ENCODE peak calls at places on chromosomes 13 and 19, in seven cellular contexts. One of them, this sample, is unnamed.

GRCh38 chr19:33902802-33903488 is 106.3 kb downstream of the KCTD15 start:
- DNase-seq in T-cell: no peak
- DNase-seq in GM23248: no peak
- DNase-seq in T-helper 2 cell: no peak
- DNase-seq in NCI-H2081: no peak
- DNase-seq in neuronal stem cell: no peak
- DNase-seq in brain microvascular endothelial cell: no peak
- DNase-seq in this sample: no peak

GRCh38 chr19:51742736-51743288 is 8.9 kb downstream of the FPR1 start:
- DNase-seq in T-cell: no peak
- DNase-seq in GM23248: peak
- DNase-seq in T-helper 2 cell: no peak
- DNase-seq in NCI-H2081: no peak
- DNase-seq in neuronal stem cell: no peak
- DNase-seq in brain microvascular endothelial cell: peak
- DNase-seq in this sample: peak

GRCh38 chr19:23070353-23070781 is 46.5 kb upstream of the ZNF730 start:
- DNase-seq in T-cell: no peak
- DNase-seq in GM23248: peak
- DNase-seq in T-helper 2 cell: no peak
- DNase-seq in NCI-H2081: no peak
- DNase-seq in neuronal stem cell: no peak
- DNase-seq in brain microvascular endothelial cell: peak
- DNase-seq in this sample: peak

GRCh38 chr19:3250675-3251074 is 26.2 kb downstream of the CELF5 start:
- DNase-seq in T-cell: peak
- DNase-seq in GM23248: peak
- DNase-seq in T-helper 2 cell: no peak
- DNase-seq in NCI-H2081: no peak
- DNase-seq in neuronal stem cell: no peak
- DNase-seq in brain microvascular endothelial cell: no peak
- DNase-seq in this sample: no peak

GRCh38 chr13:77829963-77830362 is 88.7 kb downstream of the EDNRB start:
- DNase-seq in T-cell: no peak
- DNase-seq in GM23248: no peak
- DNase-seq in T-helper 2 cell: no peak
- DNase-seq in NCI-H2081: no peak
- DNase-seq in neuronal stem cell: no peak
- DNase-seq in brain microvascular endothelial cell: no peak
- DNase-seq in this sample: no peak

GRCh38 chr19:51166846-51167490 is 24.9 kb downstream of the SIGLEC7 start:
- DNase-seq in T-cell: peak
- DNase-seq in GM23248: no peak
- DNase-seq in T-helper 2 cell: peak
- DNase-seq in NCI-H2081: no peak
- DNase-seq in neuronal stem cell: no peak
- DNase-seq in brain microvascular endothelial cell: no peak
- DNase-seq in this sample: no peak

GRCh38 chr19:50522881-50523280 is 9.2 kb upstream of the ASPDH start:
- DNase-seq in T-cell: no peak
- DNase-seq in GM23248: no peak
- DNase-seq in T-helper 2 cell: no peak
- DNase-seq in NCI-H2081: no peak
- DNase-seq in neuronal stem cell: no peak
- DNase-seq in brain microvascular endothelial cell: no peak
- DNase-seq in this sample: no peak

GRCh38 chr19:51327066-51327985 is 14.6 kb downstream of the VSIG10L start:
- DNase-seq in T-cell: peak
- DNase-seq in GM23248: peak
- DNase-seq in T-helper 2 cell: peak
- DNase-seq in NCI-H2081: no peak
- DNase-seq in neuronal stem cell: peak
- DNase-seq in brain microvascular endothelial cell: peak
- DNase-seq in this sample: no peak

GRCh38 chr19:56138069-56138468 is 3.0 kb upstream of the ZNF444 start:
- DNase-seq in T-cell: no peak
- DNase-seq in GM23248: no peak
- DNase-seq in T-helper 2 cell: no peak
- DNase-seq in NCI-H2081: no peak
- DNase-seq in neuronal stem cell: no peak
- DNase-seq in brain microvascular endothelial cell: no peak
- DNase-seq in this sample: no peak

GRCh38 chr19:18313398-18313797 is 9.5 kb downstream of the LSM4 start:
- DNase-seq in T-cell: no peak
- DNase-seq in GM23248: no peak
- DNase-seq in T-helper 2 cell: no peak
- DNase-seq in NCI-H2081: no peak
- DNase-seq in neuronal stem cell: no peak
- DNase-seq in brain microvascular endothelial cell: no peak
- DNase-seq in this sample: no peak

GRCh38 chr19:54434112-54434861 is 14.7 kb upstream of the LENG8 start:
- DNase-seq in T-cell: no peak
- DNase-seq in GM23248: no peak
- DNase-seq in T-helper 2 cell: no peak
- DNase-seq in NCI-H2081: no peak
- DNase-seq in neuronal stem cell: no peak
- DNase-seq in brain microvascular endothelial cell: no peak
- DNase-seq in this sample: no peak

GRCh38 chr19:45251452-45252354 is 632 bp downstream of the MARK4 start:
- DNase-seq in T-cell: no peak
- DNase-seq in GM23248: peak
- DNase-seq in T-helper 2 cell: no peak
- DNase-seq in NCI-H2081: no peak
- DNase-seq in neuronal stem cell: no peak
- DNase-seq in brain microvascular endothelial cell: no peak
- DNase-seq in this sample: no peak

GRCh38 chr13:29956771-29957170 is 106.4 kb upstream of the UBL3 start:
- DNase-seq in T-cell: no peak
- DNase-seq in GM23248: no peak
- DNase-seq in T-helper 2 cell: no peak
- DNase-seq in NCI-H2081: no peak
- DNase-seq in neuronal stem cell: no peak
- DNase-seq in brain microvascular endothelial cell: no peak
- DNase-seq in this sample: no peak

GRCh38 chr19:16571689-16572331 is 405 bp downstream of the SLC35E1 start:
- DNase-seq in T-cell: peak
- DNase-seq in GM23248: peak
- DNase-seq in T-helper 2 cell: no peak
- DNase-seq in NCI-H2081: no peak
- DNase-seq in neuronal stem cell: peak
- DNase-seq in brain microvascular endothelial cell: no peak
- DNase-seq in this sample: no peak

GRCh38 chr19:28488006-28488405 is 724.9 kb downstream of the UQCRFS1 start:
- DNase-seq in T-cell: no peak
- DNase-seq in GM23248: no peak
- DNase-seq in T-helper 2 cell: no peak
- DNase-seq in NCI-H2081: no peak
- DNase-seq in neuronal stem cell: no peak
- DNase-seq in brain microvascular endothelial cell: no peak
- DNase-seq in this sample: no peak

GRCh38 chr13:34678154-34678553 is 263.9 kb upstream of the NBEA start:
- DNase-seq in T-cell: no peak
- DNase-seq in GM23248: peak
- DNase-seq in T-helper 2 cell: no peak
- DNase-seq in NCI-H2081: no peak
- DNase-seq in neuronal stem cell: no peak
- DNase-seq in brain microvascular endothelial cell: peak
- DNase-seq in this sample: peak

GRCh38 chr19:33724021-33724722 is 72.5 kb upstream of the KCTD15 start:
- DNase-seq in T-cell: no peak
- DNase-seq in GM23248: no peak
- DNase-seq in T-helper 2 cell: no peak
- DNase-seq in NCI-H2081: no peak
- DNase-seq in neuronal stem cell: no peak
- DNase-seq in brain microvascular endothelial cell: no peak
- DNase-seq in this sample: no peak

GRCh38 chr19:51128227-51128626 is 3.5 kb downstream of the SIGLEC9 start:
- DNase-seq in T-cell: no peak
- DNase-seq in GM23248: no peak
- DNase-seq in T-helper 2 cell: no peak
- DNase-seq in NCI-H2081: no peak
- DNase-seq in neuronal stem cell: no peak
- DNase-seq in brain microvascular endothelial cell: no peak
- DNase-seq in this sample: no peak

GRCh38 chr19:34482380-34483250 is 1.1 kb downstream of the WTIP start:
- DNase-seq in T-cell: no peak
- DNase-seq in GM23248: peak
- DNase-seq in T-helper 2 cell: no peak
- DNase-seq in NCI-H2081: no peak
- DNase-seq in neuronal stem cell: no peak
- DNase-seq in brain microvascular endothelial cell: no peak
- DNase-seq in this sample: no peak

GRCh38 chr13:49464621-49465325 is 20.7 kb downstream of the SETDB2 start:
- DNase-seq in T-cell: no peak
- DNase-seq in GM23248: no peak
- DNase-seq in T-helper 2 cell: no peak
- DNase-seq in NCI-H2081: no peak
- DNase-seq in neuronal stem cell: no peak
- DNase-seq in brain microvascular endothelial cell: no peak
- DNase-seq in this sample: no peak

GRCh38 chr19:55252760-55253159 is 6.1 kb downstream of the PPP6R1 start:
- DNase-seq in T-cell: no peak
- DNase-seq in GM23248: no peak
- DNase-seq in T-helper 2 cell: no peak
- DNase-seq in NCI-H2081: no peak
- DNase-seq in neuronal stem cell: no peak
- DNase-seq in brain microvascular endothelial cell: no peak
- DNase-seq in this sample: no peak

GRCh38 chr19:46349311-46349993 is 2.6 kb downstream of the PPP5C start:
- DNase-seq in T-cell: no peak
- DNase-seq in GM23248: no peak
- DNase-seq in T-helper 2 cell: no peak
- DNase-seq in NCI-H2081: no peak
- DNase-seq in neuronal stem cell: no peak
- DNase-seq in brain microvascular endothelial cell: no peak
- DNase-seq in this sample: no peak

GRCh38 chr19:8311461-8312260 is 3.5 kb upstream of the CD320 start:
- DNase-seq in T-cell: no peak
- DNase-seq in GM23248: no peak
- DNase-seq in T-helper 2 cell: no peak
- DNase-seq in NCI-H2081: peak
- DNase-seq in neuronal stem cell: no peak
- DNase-seq in brain microvascular endothelial cell: no peak
- DNase-seq in this sample: no peak

GRCh38 chr19:40315812-40316475 is 30.8 kb upstream of the AKT2 start:
- DNase-seq in T-cell: no peak
- DNase-seq in GM23248: no peak
- DNase-seq in T-helper 2 cell: no peak
- DNase-seq in NCI-H2081: no peak
- DNase-seq in neuronal stem cell: no peak
- DNase-seq in brain microvascular endothelial cell: no peak
- DNase-seq in this sample: no peak